ENCODE peak calls at places on chromosomes 12 and 14, in seven cellular contexts. One of them, this sample, is unnamed.
A peak's percentile ranks its signal among the peaks of the same experiment; 100 is the strongest.

GRCh38 chr14:94054401-94054800 is 26.6 kb downstream of the DDX24 start:
- DNase-seq in hepatocyte: no peak
- DNase-seq in stimulated activated CD8-positive, alpha-beta memory T cell treated with anti-CD3 and anti-CD28 coated beads, Interleukin-12 subunit alpha, Interleukin-12 subunit beta, amount 100 ng/mL, for 1 hour: no peak
- DNase-seq in GM06990: no peak
- DNase-seq in Daoy: no peak
- DNase-seq in fibroblast of mammary gland: no peak
- DNase-seq in astrocyte of the hippocampus: no peak
- DNase-seq in this sample: no peak

GRCh38 chr14:51448831-51449665 is 202.7 kb upstream of the FRMD6 start:
- DNase-seq in GM06990: no peak
- DNase-seq in stimulated activated CD8-positive, alpha-beta memory T cell treated with anti-CD3 and anti-CD28 coated beads, Interleukin-12 subunit alpha, Interleukin-12 subunit beta, amount 100 ng/mL, for 1 hour: no peak
- DNase-seq in Daoy: peak; percentile 78
- DNase-seq in hepatocyte: no peak
- DNase-seq in fibroblast of mammary gland: peak; percentile 87
- DNase-seq in astrocyte of the hippocampus: peak; percentile 73
- DNase-seq in this sample: peak; percentile 93

GRCh38 chr12:25386823-25387134 is 136.1 kb upstream of the KRAS start:
- DNase-seq in fibroblast of mammary gland: no peak
- DNase-seq in GM06990: no peak
- DNase-seq in stimulated activated CD8-positive, alpha-beta memory T cell treated with anti-CD3 and anti-CD28 coated beads, Interleukin-12 subunit alpha, Interleukin-12 subunit beta, amount 100 ng/mL, for 1 hour: no peak
- DNase-seq in astrocyte of the hippocampus: no peak
- DNase-seq in hepatocyte: no peak
- DNase-seq in Daoy: no peak
- DNase-seq in this sample: no peak

GRCh38 chr12:76356094-76356493 is 7.9 kb upstream of the BBS10 start:
- DNase-seq in astrocyte of the hippocampus: no peak
- DNase-seq in stimulated activated CD8-positive, alpha-beta memory T cell treated with anti-CD3 and anti-CD28 coated beads, Interleukin-12 subunit alpha, Interleukin-12 subunit beta, amount 100 ng/mL, for 1 hour: no peak
- DNase-seq in GM06990: no peak
- DNase-seq in hepatocyte: no peak
- DNase-seq in Daoy: no peak
- DNase-seq in fibroblast of mammary gland: no peak
- DNase-seq in this sample: no peak

GRCh38 chr14:22898302-22898894 is 15.4 kb downstream of the REM2 start:
- DNase-seq in hepatocyte: no peak
- DNase-seq in fibroblast of mammary gland: peak; percentile 87
- DNase-seq in astrocyte of the hippocampus: peak; percentile 23
- DNase-seq in Daoy: peak; percentile 65
- DNase-seq in stimulated activated CD8-positive, alpha-beta memory T cell treated with anti-CD3 and anti-CD28 coated beads, Interleukin-12 subunit alpha, Interleukin-12 subunit beta, amount 100 ng/mL, for 1 hour: no peak
- DNase-seq in GM06990: no peak
- DNase-seq in this sample: no peak

GRCh38 chr12:26719852-26720251 is 113.1 kb downstream of the ITPR2 start:
- DNase-seq in astrocyte of the hippocampus: no peak
- DNase-seq in hepatocyte: no peak
- DNase-seq in fibroblast of mammary gland: no peak
- DNase-seq in stimulated activated CD8-positive, alpha-beta memory T cell treated with anti-CD3 and anti-CD28 coated beads, Interleukin-12 subunit alpha, Interleukin-12 subunit beta, amount 100 ng/mL, for 1 hour: no peak
- DNase-seq in GM06990: no peak
- DNase-seq in Daoy: no peak
- DNase-seq in this sample: no peak

GRCh38 chr12:10189653-10190052 is 10.8 kb downstream of the TMEM52B start:
- DNase-seq in stimulated activated CD8-positive, alpha-beta memory T cell treated with anti-CD3 and anti-CD28 coated beads, Interleukin-12 subunit alpha, Interleukin-12 subunit beta, amount 100 ng/mL, for 1 hour: no peak
- DNase-seq in fibroblast of mammary gland: peak; percentile 16
- DNase-seq in Daoy: no peak
- DNase-seq in hepatocyte: no peak
- DNase-seq in GM06990: no peak
- DNase-seq in astrocyte of the hippocampus: peak; percentile 54
- DNase-seq in this sample: no peak

GRCh38 chr12:14373202-14373601 is 7.7 kb downstream of the ATF7IP start:
- DNase-seq in Daoy: peak; percentile 29
- DNase-seq in stimulated activated CD8-positive, alpha-beta memory T cell treated with anti-CD3 and anti-CD28 coated beads, Interleukin-12 subunit alpha, Interleukin-12 subunit beta, amount 100 ng/mL, for 1 hour: no peak
- DNase-seq in hepatocyte: no peak
- DNase-seq in GM06990: no peak
- DNase-seq in astrocyte of the hippocampus: no peak
- DNase-seq in fibroblast of mammary gland: peak; percentile 71
- DNase-seq in this sample: peak; percentile 20

GRCh38 chr12:14239350-14239934 is 126.0 kb upstream of the ATF7IP start:
- DNase-seq in fibroblast of mammary gland: peak; percentile 60
- DNase-seq in Daoy: peak; percentile 42
- DNase-seq in astrocyte of the hippocampus: peak; percentile 32
- DNase-seq in GM06990: peak; percentile 78
- DNase-seq in hepatocyte: peak; percentile 68
- DNase-seq in stimulated activated CD8-positive, alpha-beta memory T cell treated with anti-CD3 and anti-CD28 coated beads, Interleukin-12 subunit alpha, Interleukin-12 subunit beta, amount 100 ng/mL, for 1 hour: no peak
- DNase-seq in this sample: peak; percentile 78

GRCh38 chr14:88791629-88792571 is 853 bp downstream of the EML5 start:
- DNase-seq in fibroblast of mammary gland: no peak
- DNase-seq in GM06990: no peak
- DNase-seq in stimulated activated CD8-positive, alpha-beta memory T cell treated with anti-CD3 and anti-CD28 coated beads, Interleukin-12 subunit alpha, Interleukin-12 subunit beta, amount 100 ng/mL, for 1 hour: no peak
- DNase-seq in hepatocyte: peak; percentile 15
- DNase-seq in astrocyte of the hippocampus: no peak
- DNase-seq in Daoy: peak; percentile 29
- DNase-seq in this sample: peak; percentile 93

GRCh38 chr14:96271421-96271762 is 15.4 kb downstream of the BDKRB1 start:
- DNase-seq in stimulated activated CD8-positive, alpha-beta memory T cell treated with anti-CD3 and anti-CD28 coated beads, Interleukin-12 subunit alpha, Interleukin-12 subunit beta, amount 100 ng/mL, for 1 hour: no peak
- DNase-seq in fibroblast of mammary gland: no peak
- DNase-seq in Daoy: no peak
- DNase-seq in hepatocyte: no peak
- DNase-seq in astrocyte of the hippocampus: no peak
- DNase-seq in GM06990: no peak
- DNase-seq in this sample: no peak

GRCh38 chr14:77738559-77739250 is 22.3 kb downstream of the SNW1 start:
- DNase-seq in fibroblast of mammary gland: peak; percentile 66
- DNase-seq in stimulated activated CD8-positive, alpha-beta memory T cell treated with anti-CD3 and anti-CD28 coated beads, Interleukin-12 subunit alpha, Interleukin-12 subunit beta, amount 100 ng/mL, for 1 hour: no peak
- DNase-seq in hepatocyte: no peak
- DNase-seq in Daoy: peak; percentile 52
- DNase-seq in GM06990: no peak
- DNase-seq in astrocyte of the hippocampus: peak; percentile 69
- DNase-seq in this sample: no peak

GRCh38 chr12:127070512-127071157 is 1196.3 kb upstream of the TMEM132C start:
- DNase-seq in stimulated activated CD8-positive, alpha-beta memory T cell treated with anti-CD3 and anti-CD28 coated beads, Interleukin-12 subunit alpha, Interleukin-12 subunit beta, amount 100 ng/mL, for 1 hour: no peak
- DNase-seq in Daoy: no peak
- DNase-seq in astrocyte of the hippocampus: no peak
- DNase-seq in GM06990: no peak
- DNase-seq in hepatocyte: no peak
- DNase-seq in fibroblast of mammary gland: no peak
- DNase-seq in this sample: no peak

GRCh38 chr14:88604213-88604612 is 41.4 kb downstream of the ZC3H14 start:
- DNase-seq in fibroblast of mammary gland: no peak
- DNase-seq in astrocyte of the hippocampus: no peak
- DNase-seq in GM06990: no peak
- DNase-seq in stimulated activated CD8-positive, alpha-beta memory T cell treated with anti-CD3 and anti-CD28 coated beads, Interleukin-12 subunit alpha, Interleukin-12 subunit beta, amount 100 ng/mL, for 1 hour: no peak
- DNase-seq in Daoy: no peak
- DNase-seq in hepatocyte: no peak
- DNase-seq in this sample: no peak

GRCh38 chr12:59548930-59549329 is 46.9 kb upstream of the SLC16A7 start:
- DNase-seq in fibroblast of mammary gland: no peak
- DNase-seq in Daoy: no peak
- DNase-seq in astrocyte of the hippocampus: no peak
- DNase-seq in stimulated activated CD8-positive, alpha-beta memory T cell treated with anti-CD3 and anti-CD28 coated beads, Interleukin-12 subunit alpha, Interleukin-12 subunit beta, amount 100 ng/mL, for 1 hour: no peak
- DNase-seq in GM06990: no peak
- DNase-seq in hepatocyte: no peak
- DNase-seq in this sample: no peak

GRCh38 chr14:33404054-33404453 is 465.4 kb downstream of the NPAS3 start:
- DNase-seq in hepatocyte: peak; percentile 10
- DNase-seq in astrocyte of the hippocampus: peak; percentile 89
- DNase-seq in GM06990: no peak
- DNase-seq in stimulated activated CD8-positive, alpha-beta memory T cell treated with anti-CD3 and anti-CD28 coated beads, Interleukin-12 subunit alpha, Interleukin-12 subunit beta, amount 100 ng/mL, for 1 hour: no peak
- DNase-seq in fibroblast of mammary gland: peak; percentile 88
- DNase-seq in Daoy: peak; percentile 42
- DNase-seq in this sample: no peak

GRCh38 chr14:100041274-100041673 is 23.9 kb upstream of the EVL start:
- DNase-seq in fibroblast of mammary gland: no peak
- DNase-seq in Daoy: no peak
- DNase-seq in stimulated activated CD8-positive, alpha-beta memory T cell treated with anti-CD3 and anti-CD28 coated beads, Interleukin-12 subunit alpha, Interleukin-12 subunit beta, amount 100 ng/mL, for 1 hour: no peak
- DNase-seq in astrocyte of the hippocampus: no peak
- DNase-seq in hepatocyte: no peak
- DNase-seq in GM06990: no peak
- DNase-seq in this sample: no peak

GRCh38 chr14:54040851-54041250 is 84.2 kb upstream of the BMP4 start:
- DNase-seq in astrocyte of the hippocampus: peak; percentile 4
- DNase-seq in hepatocyte: no peak
- DNase-seq in Daoy: peak; percentile 4
- DNase-seq in GM06990: no peak
- DNase-seq in stimulated activated CD8-positive, alpha-beta memory T cell treated with anti-CD3 and anti-CD28 coated beads, Interleukin-12 subunit alpha, Interleukin-12 subunit beta, amount 100 ng/mL, for 1 hour: no peak
- DNase-seq in fibroblast of mammary gland: peak; percentile 2
- DNase-seq in this sample: no peak

GRCh38 chr14:76151398-76152332 is at the start of gene GPATCH2L:
- DNase-seq in astrocyte of the hippocampus: peak; percentile 97
- DNase-seq in Daoy: peak; percentile 97
- DNase-seq in GM06990: peak; percentile 95
- DNase-seq in hepatocyte: peak; percentile 96
- DNase-seq in fibroblast of mammary gland: peak; percentile 80
- DNase-seq in stimulated activated CD8-positive, alpha-beta memory T cell treated with anti-CD3 and anti-CD28 coated beads, Interleukin-12 subunit alpha, Interleukin-12 subunit beta, amount 100 ng/mL, for 1 hour: peak; percentile 95
- DNase-seq in this sample: peak; percentile 97

GRCh38 chr14:99007795-99008194 is 264.2 kb downstream of the BCL11B start:
- DNase-seq in astrocyte of the hippocampus: no peak
- DNase-seq in Daoy: no peak
- DNase-seq in GM06990: no peak
- DNase-seq in fibroblast of mammary gland: no peak
- DNase-seq in stimulated activated CD8-positive, alpha-beta memory T cell treated with anti-CD3 and anti-CD28 coated beads, Interleukin-12 subunit alpha, Interleukin-12 subunit beta, amount 100 ng/mL, for 1 hour: no peak
- DNase-seq in hepatocyte: no peak
- DNase-seq in this sample: no peak

GRCh38 chr12:131351319-131352028 is 359.4 kb upstream of the SFSWAP start:
- DNase-seq in astrocyte of the hippocampus: no peak
- DNase-seq in hepatocyte: no peak
- DNase-seq in GM06990: no peak
- DNase-seq in stimulated activated CD8-positive, alpha-beta memory T cell treated with anti-CD3 and anti-CD28 coated beads, Interleukin-12 subunit alpha, Interleukin-12 subunit beta, amount 100 ng/mL, for 1 hour: no peak
- DNase-seq in fibroblast of mammary gland: no peak
- DNase-seq in Daoy: no peak
- DNase-seq in this sample: no peak

GRCh38 chr12:128316981-128317526 is 50.1 kb downstream of the TMEM132C start:
- DNase-seq in hepatocyte: peak; percentile 25
- DNase-seq in Daoy: peak; percentile 27
- DNase-seq in GM06990: no peak
- DNase-seq in stimulated activated CD8-positive, alpha-beta memory T cell treated with anti-CD3 and anti-CD28 coated beads, Interleukin-12 subunit alpha, Interleukin-12 subunit beta, amount 100 ng/mL, for 1 hour: no peak
- DNase-seq in astrocyte of the hippocampus: no peak
- DNase-seq in fibroblast of mammary gland: peak; percentile 11
- DNase-seq in this sample: peak; percentile 63